ENCODE peak calls at places on chromosomes 2 and 18, in ten cellular contexts. F is CD4-positive, CD25-positive, alpha-beta regulatory T cell; Y is brain microvascular endothelial cell; C is body of pancreas; W is IMR-90; B is spleen; U is aorta; Z is cardiac muscle cell; M is endothelial cell of umbilical vein; E is left ventricle myocardium inferior. A is an unnamed sample.

GRCh38 chr2:205680903-205681302 is 1.4 kb upstream of the NRP2 start:
- DNase-seq in B (no peak), C (no peak), Y (no peak), W (no peak), F (no peak), Z (no peak), M (peak), U (no peak), E (no peak), A (peak)

GRCh38 chr18:48797841-48798255 is 152.9 kb downstream of the SMAD7 start:
- DNase-seq in E (peak), M (no peak), Z (no peak), Y (no peak), C (peak), B (peak), W (no peak), F (no peak), U (peak), A (peak)

GRCh38 chr18:43961713-43962112 is 684.4 kb upstream of the SYT4 start:
- DNase-seq in Z (no peak), M (no peak), U (no peak), Y (no peak), B (no peak), C (no peak), E (no peak), W (no peak), F (no peak), A (no peak)

GRCh38 chr2:170467568-170468422 is 247.3 kb upstream of the SP5 start:
- DNase-seq in E (no peak), W (no peak), F (no peak), Z (no peak), B (no peak), U (no peak), M (no peak), Y (no peak), C (no peak), A (no peak)

GRCh38 chr2:23053580-23053979 is 331.4 kb upstream of the KLHL29 start:
- DNase-seq in F (no peak), Z (no peak), B (no peak), C (no peak), M (no peak), Y (no peak), E (no peak), U (no peak), W (no peak), A (no peak)

GRCh38 chr2:241511091-241511741 is 2.8 kb upstream of the STK25 start:
- DNase-seq in F (no peak), C (peak), Y (no peak), B (peak), E (no peak), Z (no peak), M (no peak), W (no peak), U (peak), A (no peak)

GRCh38 chr2:58921676-58922075 is 680.6 kb upstream of the FANCL start:
- DNase-seq in Z (no peak), W (peak), U (no peak), F (no peak), C (no peak), Y (no peak), E (no peak), B (no peak), M (no peak), A (no peak)

GRCh38 chr2:23375448-23375847 is 9.5 kb upstream of the KLHL29 start:
- DNase-seq in C (no peak), B (no peak), M (peak), U (no peak), Z (no peak), Y (no peak), F (no peak), W (peak), E (no peak), A (peak)

GRCh38 chr2:105328281-105329196 is 996 bp downstream of the TGFBRAP1 start:
- DNase-seq in C (peak), F (no peak), W (peak), B (peak), E (no peak), M (peak), U (no peak), Y (no peak), Z (no peak), A (no peak)

GRCh38 chr2:38440655-38441054 is 63.6 kb upstream of the ATL2 start:
- DNase-seq in U (no peak), F (no peak), C (no peak), Y (no peak), M (no peak), W (no peak), E (no peak), B (no peak), Z (peak), A (no peak)

GRCh38 chr2:19762142-19762541 is 139.6 kb downstream of the TTC32 start:
- DNase-seq in Z (no peak), F (no peak), U (no peak), B (no peak), C (no peak), W (peak), M (no peak), Y (peak), E (no peak), A (no peak)

GRCh38 chr18:39149211-39149806 is 1583.7 kb upstream of the CELF4 start:
- DNase-seq in W (no peak), U (no peak), Y (no peak), E (no peak), C (no peak), F (no peak), Z (no peak), B (no peak), M (no peak), A (no peak)

GRCh38 chr18:13387856-13388548 is 169.4 kb downstream of the LDLRAD4 start:
- DNase-seq in F (no peak), B (no peak), M (peak), C (no peak), E (no peak), W (peak), Z (no peak), U (peak), Y (no peak), A (no peak)

GRCh38 chr18:24016643-24017042 is 2.1 kb downstream of the TTC39C start:
- DNase-seq in M (peak), F (no peak), Y (no peak), E (no peak), B (no peak), C (no peak), U (no peak), Z (peak), W (no peak), A (no peak)

GRCh38 chr18:50523165-50523564 is 36.7 kb upstream of the MAPK4 start:
- DNase-seq in F (no peak), Y (no peak), E (no peak), Z (no peak), C (no peak), M (no peak), B (no peak), W (no peak), U (no peak), A (no peak)

GRCh38 chr2:28463893-28464292 is 32.0 kb upstream of the PLB1 start:
- DNase-seq in W (peak), B (no peak), E (no peak), U (no peak), C (no peak), Y (no peak), M (no peak), Z (no peak), F (no peak), A (no peak)

GRCh38 chr2:148720501-148720998 is 76.0 kb downstream of the EPC2 start:
- DNase-seq in U (peak), C (no peak), B (peak), M (no peak), F (no peak), W (peak), Z (no peak), E (no peak), Y (no peak), A (no peak)

GRCh38 chr2:128452536-128453530 is 134.2 kb upstream of the HS6ST1 start:
- DNase-seq in Z (no peak), W (no peak), Y (no peak), U (peak), E (no peak), C (no peak), M (no peak), B (no peak), F (no peak), A (peak)

GRCh38 chr18:22283397-22283796 is 114.0 kb downstream of the GATA6 start:
- DNase-seq in Y (peak), F (no peak), Z (no peak), C (no peak), W (peak), E (no peak), U (no peak), M (peak), B (no peak), A (no peak)

GRCh38 chr2:126449677-126450076 is 206.3 kb upstream of the GYPC start:
- DNase-seq in E (no peak), U (no peak), Y (no peak), B (no peak), C (no peak), Z (no peak), F (no peak), W (no peak), M (no peak), A (no peak)

GRCh38 chr2:99451280-99451679 is 38.5 kb downstream of the REV1 start:
- DNase-seq in Y (no peak), B (no peak), F (no peak), M (no peak), U (no peak), C (no peak), E (no peak), W (no peak), Z (no peak), A (no peak)

GRCh38 chr18:55265916-55266488 is 306.7 kb upstream of the CCDC68 start:
- DNase-seq in E (no peak), Z (no peak), F (no peak), Y (peak), W (peak), C (no peak), M (peak), B (no peak), U (no peak), A (no peak)

GRCh38 chr2:160169401-160169918 is 30.6 kb downstream of the ITGB6 start:
- DNase-seq in Z (peak), B (no peak), W (no peak), M (no peak), E (no peak), Y (no peak), U (no peak), C (no peak), F (no peak), A (no peak)

GRCh38 chr18:78984941-78985784 is 5.5 kb downstream of the SALL3 start:
- DNase-seq in B (no peak), Z (peak), F (no peak), C (no peak), M (no peak), Y (no peak), E (no peak), W (no peak), U (no peak), A (peak)

GRCh38 chr2:201127570-201127969 is 11.6 kb downstream of the CFLAR start:
- DNase-seq in M (peak), F (no peak), E (no peak), Z (no peak), U (no peak), Y (no peak), B (no peak), W (peak), C (no peak), A (no peak)

GRCh38 chr2:65228249-65228750 is 669 bp downstream of the ACTR2 start:
- DNase-seq in U (no peak), M (peak), W (peak), E (no peak), B (no peak), Y (no peak), C (no peak), F (peak), Z (no peak), A (no peak)

GRCh38 chr18:33212363-33212762 is 228.2 kb downstream of the CCDC178 start:
- DNase-seq in B (no peak), U (no peak), W (no peak), C (no peak), M (no peak), E (no peak), Z (no peak), Y (no peak), F (no peak), A (no peak)

GRCh38 chr2:1856922-1857321 is 112.6 kb upstream of the PXDN start:
- DNase-seq in E (no peak), Z (no peak), Y (peak), C (no peak), W (peak), U (no peak), F (no peak), M (no peak), B (no peak), A (no peak)

GRCh38 chr18:13617826-13618515 is 108.4 kb downstream of the FAM210A start:
- DNase-seq in U (no peak), Z (no peak), Y (no peak), E (no peak), B (no peak), M (no peak), W (no peak), F (no peak), C (no peak), A (no peak)

GRCh38 chr2:135218426-135218825 is 166.3 kb downstream of the RAB3GAP1 start:
- DNase-seq in C (no peak), M (no peak), E (no peak), Y (no peak), Z (no peak), U (no peak), B (no peak), F (no peak), W (no peak), A (no peak)

GRCh38 chr2:2763351-2763997 is 432.4 kb upstream of the MYT1L start:
- DNase-seq in B (peak), C (no peak), M (no peak), Z (no peak), F (no peak), Y (no peak), U (no peak), E (no peak), W (no peak), A (no peak)

GRCh38 chr2:19843992-19844515 is 57.7 kb downstream of the TTC32 start:
- DNase-seq in E (no peak), W (no peak), U (no peak), C (no peak), F (no peak), Y (no peak), B (no peak), M (no peak), Z (no peak), A (no peak)

GRCh38 chr2:1749489-1749748 is 5.1 kb upstream of the PXDN start:
- DNase-seq in F (no peak), B (no peak), C (no peak), U (peak), E (no peak), W (no peak), Z (no peak), Y (no peak), M (no peak), A (no peak)

GRCh38 chr2:60337142-60337497 is 216.3 kb downstream of the BCL11A start:
- DNase-seq in Y (no peak), C (peak), M (no peak), U (no peak), E (peak), F (no peak), B (no peak), Z (peak), W (no peak), A (no peak)

GRCh38 chr2:73176205-73176880 is 26.0 kb upstream of the NOTO start:
- DNase-seq in Y (no peak), W (no peak), Z (no peak), F (no peak), C (peak), U (no peak), E (peak), M (peak), B (no peak), A (peak)

GRCh38 chr2:23412556-23413155 is 27.7 kb downstream of the KLHL29 start:
- DNase-seq in B (peak), W (peak), C (no peak), F (no peak), M (no peak), E (no peak), Z (no peak), U (no peak), Y (peak), A (no peak)

GRCh38 chr2:214193943-214194342 is 216.9 kb upstream of the VWC2L start:
- DNase-seq in C (no peak), W (peak), Z (no peak), B (no peak), U (no peak), E (no peak), F (no peak), M (no peak), Y (peak), A (no peak)

GRCh38 chr18:75226301-75226955 is 15.8 kb downstream of the TSHZ1 start:
- DNase-seq in E (no peak), C (no peak), M (no peak), W (peak), Y (no peak), Z (peak), U (no peak), B (peak), F (no peak), A (peak)

DNA sequence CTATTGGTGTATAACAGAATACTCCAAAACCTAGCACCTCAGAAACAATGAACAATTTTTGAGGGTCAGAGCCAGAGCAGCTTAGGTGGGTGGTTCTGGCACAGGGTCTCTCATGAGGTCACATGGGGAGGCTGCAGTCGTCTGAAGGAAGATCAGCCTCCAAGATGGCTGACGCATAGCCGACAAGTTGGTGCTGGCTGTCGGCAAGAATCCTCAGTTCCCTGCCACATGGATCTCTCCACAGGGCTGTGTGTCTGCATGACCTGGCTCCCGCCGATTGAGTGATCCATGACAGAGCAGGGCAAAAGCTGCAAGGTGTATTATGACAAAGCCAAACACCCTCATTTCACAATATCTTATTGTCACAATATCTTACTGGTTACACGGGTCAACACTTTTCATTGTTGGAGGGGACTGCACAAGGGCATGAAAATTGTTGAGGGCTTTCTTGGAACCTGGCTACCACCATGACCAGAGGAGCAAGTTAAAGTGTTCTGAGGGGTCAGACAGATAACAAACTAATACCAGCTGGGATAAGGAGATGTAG is 4.2 kb downstream of the MYL12B start:
- DNase-seq in F (no peak), Y (no peak), B (no peak), E (no peak), U (no peak), Z (no peak), M (no peak), C (no peak), W (no peak), A (no peak)
- H3K27ac ChIP-seq in F (no peak), Y (no peak), B (no peak), E (peak), U (no peak), Z (no peak), M (no peak), C (no peak), W (no peak), A (no peak)

GRCh38 chr2:184031402-184032147 is 566.8 kb upstream of the ZNF804A start:
- DNase-seq in B (no peak), W (no peak), U (no peak), F (no peak), Z (no peak), E (no peak), C (no peak), Y (no peak), M (no peak), A (no peak)
- H3K27ac ChIP-seq in B (no peak), W (no peak), U (no peak), F (no peak), Z (peak), E (no peak), C (peak), Y (no peak), M (no peak), A (peak)

GRCh38 chr2:85439111-85439477 is 20.6 kb downstream of the SH2D6 start:
- DNase-seq in W (no peak), U (no peak), Y (no peak), M (no peak), B (peak), Z (no peak), E (no peak), F (no peak), C (no peak), A (no peak)
- H3K27ac ChIP-seq in W (no peak), U (no peak), Y (no peak), M (no peak), B (peak), Z (no peak), E (peak), F (peak), C (peak), A (peak)

GRCh38 chr2:88735133-88735532 is 43.7 kb downstream of the RPIA start:
- DNase-seq in C (no peak), M (no peak), U (no peak), Y (no peak), E (no peak), Z (no peak), B (no peak), W (no peak), F (no peak), A (no peak)

GRCh38 chr2:88737385-88737784 is 45.9 kb downstream of the RPIA start:
- DNase-seq in U (no peak), Y (no peak), C (no peak), F (no peak), Z (no peak), B (no peak), M (peak), W (peak), E (no peak), A (no peak)

GRCh38 chr2:88735853-88736252 is 44.4 kb downstream of the RPIA start:
- DNase-seq in W (no peak), Y (no peak), U (no peak), B (no peak), Z (no peak), C (no peak), M (no peak), F (no peak), E (no peak), A (no peak)

GRCh38 chr2:88738271-88738670 is 46.8 kb downstream of the RPIA start:
- DNase-seq in F (no peak), M (peak), Z (no peak), B (no peak), W (peak), E (no peak), Y (peak), U (no peak), C (no peak), A (no peak)

DNA sequence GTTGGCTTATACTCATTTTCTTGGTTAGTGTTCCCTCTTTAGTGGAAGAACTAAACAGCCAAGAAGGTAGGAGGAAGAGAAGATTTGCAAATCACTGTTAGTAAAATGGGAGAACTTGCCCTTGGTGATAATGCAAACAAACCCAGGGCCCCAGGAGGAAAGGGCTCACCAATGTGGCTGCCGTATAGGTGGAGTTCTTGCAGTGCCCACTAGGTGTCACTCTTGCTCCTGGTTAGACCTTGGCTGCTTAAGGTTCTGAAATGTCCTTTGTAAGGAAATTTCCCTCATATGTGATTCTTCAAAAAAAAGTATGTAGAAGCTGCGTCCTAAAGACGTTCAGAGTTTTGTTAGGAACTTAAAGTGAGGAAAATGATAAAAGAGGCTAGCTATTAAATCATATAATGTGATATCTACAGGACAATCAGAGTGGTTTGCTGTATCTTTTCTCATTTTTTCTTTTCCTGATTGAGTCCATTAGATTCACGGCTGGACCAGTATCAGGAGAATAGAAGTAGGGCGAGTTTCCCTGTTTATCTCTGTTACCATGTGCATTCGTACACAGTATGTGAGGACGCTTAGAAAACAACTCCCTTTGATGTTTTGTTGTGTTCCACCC is 48.6 kb downstream of the RPIA start:
- DNase-seq in Y (peak), Z (peak), U (peak), F (peak), W (peak), B (peak), E (peak), M (peak), C (peak), A (peak)
- H3K27ac ChIP-seq in Y (no peak), Z (no peak), U (no peak), F (no peak), W (no peak), B (no peak), E (peak), M (peak), C (peak), A (no peak)